ENCODE peak calls at places on chromosome 22, in eight cellular contexts. X is activated CD4-positive, alpha-beta T cell treated with anti-CD3 and anti-CD28 coated beads, Interleukin-2, amount 10 ng/mL, durations not matched to agents 7 days and 5 days; Y is Calu3; F is aorta; Z is HepG2; C is endothelial cell; W is nephron progenitor cell; U is stimulated activated CD8-positive, alpha-beta memory T cell treated with anti-CD3 and anti-CD28 coated beads, Interleukin-12 subunit alpha, Interleukin-12 subunit beta, amount 100 ng/mL, for 1 hour. E is an unnamed sample.

GRCh38 chr22:44403930-44404329 is 91.2 kb upstream of the SHISAL1 start:
- DNase-seq in C (no peak), Z (no peak), X (no peak), F (peak; percentile 8), Y (no peak), W (no peak), U (no peak), E (no peak)

GRCh38 chr22:38973289-38974169 is 8.6 kb upstream of the APOBEC3B start:
- DNase-seq in Y (peak; percentile 53), F (no peak), U (peak; percentile 48), Z (peak; percentile 42), X (peak; percentile 67), W (peak; percentile 70), C (peak; percentile 67), E (peak; percentile 62)

GRCh38 chr22:45483319-45483718 is 19.4 kb upstream of the FBLN1 start:
- DNase-seq in U (no peak), X (no peak), F (no peak), C (no peak), Y (no peak), Z (no peak), W (no peak), E (no peak)

GRCh38 chr22:47128216-47129215 is 366.1 kb downstream of the TBC1D22A start:
- DNase-seq in C (no peak), F (peak; percentile 23), W (no peak), Y (no peak), U (no peak), X (no peak), Z (no peak), E (no peak)

GRCh38 chr22:50303848-50304527 is 3.5 kb downstream of the PLXNB2 start:
- DNase-seq in Z (peak; percentile 23), C (no peak), F (peak; percentile 69), Y (peak; percentile 85), X (no peak), U (no peak), W (peak; percentile 43), E (no peak)

GRCh38 chr22:28137036-28137435 is 218.0 kb upstream of the PITPNB start:
- DNase-seq in C (no peak), W (no peak), X (no peak), U (no peak), Y (no peak), F (no peak), Z (no peak), E (no peak)

GRCh38 chr22:25970348-25970995 is 198.8 kb upstream of the SEZ6L start:
- DNase-seq in C (no peak), Z (no peak), Y (no peak), W (no peak), U (no peak), F (no peak), X (no peak), E (peak; percentile 34)

GRCh38 chr22:36116127-36116526 is 44.4 kb downstream of the APOL3 start:
- DNase-seq in Y (no peak), C (no peak), U (no peak), W (no peak), F (no peak), Z (no peak), X (no peak), E (no peak)

GRCh38 chr22:50197000-50197800 is 3.6 kb upstream of the SELENOO start:
- DNase-seq in Y (no peak), U (no peak), F (no peak), W (no peak), C (no peak), Z (no peak), X (no peak), E (no peak)

GRCh38 chr22:36191106-36191836 is 10.3 kb downstream of the APOL4 start:
- DNase-seq in F (peak; percentile 84), Y (no peak), X (no peak), U (no peak), Z (no peak), C (no peak), W (no peak), E (no peak)

GRCh38 chr22:30270841-30271240 is 4.2 kb upstream of the OSM start:
- DNase-seq in C (no peak), W (no peak), X (no peak), U (no peak), Y (no peak), F (peak; percentile 94), Z (no peak), E (no peak)

GRCh38 chr22:30248484-30248883 is 1.9 kb upstream of the LIF start:
- DNase-seq in C (no peak), Y (peak; percentile 35), U (no peak), W (no peak), X (no peak), Z (no peak), F (no peak), E (no peak)

GRCh38 chr22:30224161-30224857 is 22.2 kb downstream of the LIF start:
- DNase-seq in Y (peak; percentile 44), Z (no peak), W (no peak), C (no peak), X (no peak), U (no peak), F (no peak), E (no peak)

GRCh38 chr22:48889887-48890692 is 937.6 kb downstream of the BRD1 start:
- DNase-seq in X (no peak), F (no peak), U (no peak), Y (no peak), Z (no peak), C (no peak), W (no peak), E (no peak)

GRCh38 chr22:41565403-41566054 is 4.7 kb downstream of the CSDC2 start:
- DNase-seq in X (peak; percentile 27), Z (peak; percentile 55), C (no peak), W (no peak), U (no peak), F (peak; percentile 82), Y (peak; percentile 34), E (no peak)

GRCh38 chr22:20244744-20245576 is 23.2 kb downstream of the RTN4R start:
- DNase-seq in U (peak; percentile 33), F (no peak), W (peak; percentile 49), X (peak; percentile 59), C (no peak), Y (no peak), Z (no peak), E (peak; percentile 78)

GRCh38 chr22:39593061-39593930 is 22.7 kb downstream of the CACNA1I start:
- DNase-seq in F (no peak), W (no peak), X (no peak), C (no peak), Z (no peak), Y (no peak), U (no peak), E (no peak)

GRCh38 chr22:45587638-45588481 is 83.8 kb upstream of the ATXN10 start:
- DNase-seq in X (no peak), C (no peak), F (no peak), U (no peak), W (no peak), Z (no peak), Y (no peak), E (no peak)

GRCh38 chr22:29882716-29883044 is 294 bp upstream of the MTMR3 start:
- DNase-seq in F (no peak), Y (no peak), W (no peak), Z (no peak), C (no peak), U (no peak), X (no peak), E (no peak)

GRCh38 chr22:43996981-43997265 is 27.2 kb upstream of the PARVB start:
- DNase-seq in W (no peak), Y (no peak), Z (no peak), U (no peak), X (no peak), F (no peak), C (no peak), E (no peak)

E was measured in retina.